ENCODE peak calls at places on chromosome 5, in nine cellular contexts. N is left ventricle myocardium inferior, G is HCT116, W is IMR-90, Z is mammary epithelial cell, I is colonic mucosa, C is testis, T is fibroblast of lung, R is heart left ventricle. Q is an unnamed sample. For H3K9me3 and H3K4me1, the result is how much of the 10 kb centered on the place peaks cover.

GRCh38 chr5:83044941-83045340 is 32.3 kb downstream of the TMEM167A start:
- DNase-seq in R (no peak), T (no peak), I (no peak), N (no peak), C (no peak), G (no peak), W (no peak), Z (no peak), Q (no peak)

GRCh38 chr5:73213566-73213998 is 40.6 kb downstream of the TMEM174 start:
- DNase-seq in C (no peak), T (peak), R (no peak), N (no peak), I (peak), Z (no peak), W (peak), G (no peak), Q (no peak)

GRCh38 chr5:36017004-36017403 is 25.8 kb upstream of the UGT3A1 start:
- DNase-seq in N (no peak), T (no peak), C (no peak), R (no peak), G (no peak), I (no peak), Z (no peak), W (no peak), Q (no peak)

GRCh38 chr5:90408571-90409317 is 812 bp downstream of the CETN3 start:
- DNase-seq in T (no peak), N (no peak), Z (peak), W (no peak), C (no peak), I (peak), G (no peak), R (no peak), Q (peak)

GRCh38 chr5:176560364-176560763 is 11.2 kb downstream of the CDHR2 start:
- DNase-seq in C (no peak), W (no peak), Z (no peak), G (no peak), R (no peak), T (no peak), I (no peak), N (no peak), Q (no peak)

GRCh38 chr5:39138892-39139291 is 64.7 kb upstream of the RICTOR start:
- DNase-seq in C (no peak), W (peak), I (no peak), G (no peak), Z (peak), T (peak), R (no peak), N (no peak), Q (no peak)

GRCh38 chr5:67578011-67578410 is 381.4 kb upstream of the CD180 start:
- DNase-seq in I (no peak), W (no peak), C (no peak), T (peak), G (no peak), Z (no peak), N (no peak), R (no peak), Q (no peak)

GRCh38 chr5:16755641-16756040 is 138.8 kb upstream of the RETREG1 start:
- DNase-seq in Z (no peak), I (no peak), N (no peak), R (no peak), T (no peak), W (no peak), C (no peak), G (no peak), Q (no peak)

GRCh38 chr5:143241892-143242291 is 161.6 kb downstream of the NR3C1 start:
- DNase-seq in R (no peak), Z (peak), I (no peak), W (peak), T (peak), N (no peak), G (no peak), C (no peak), Q (no peak)

GRCh38 chr5:111563041-111563822 is 50.9 kb upstream of the STARD4 start:
- DNase-seq in N (no peak), I (no peak), Z (no peak), R (no peak), G (no peak), C (no peak), T (peak), W (peak), Q (no peak)

GRCh38 chr5:82785941-82786340 is 291.3 kb downstream of the TMEM167A start:
- DNase-seq in T (no peak), Z (no peak), C (no peak), I (no peak), R (no peak), N (no peak), W (no peak), G (no peak), Q (no peak)

GRCh38 chr5:38182991-38183390 is 75.4 kb upstream of the EGFLAM start:
- DNase-seq in I (no peak), N (no peak), W (no peak), C (no peak), G (no peak), T (no peak), Z (no peak), R (no peak), Q (no peak)

GRCh38 chr5:162209005-162209605 is 141.5 kb downstream of the GABRG2 start:
- DNase-seq in Z (peak), N (no peak), W (no peak), T (no peak), G (peak), C (peak), R (peak), I (peak), Q (no peak)

GRCh38 chr5:34736445-34737119 is 80.5 kb downstream of the RAI14 start:
- DNase-seq in N (no peak), Z (peak), T (no peak), I (no peak), C (no peak), W (peak), R (no peak), G (peak), Q (no peak)

GRCh38 chr5:180098991-180099732 is 27.6 kb upstream of the RNF130 start:
- DNase-seq in W (no peak), R (no peak), I (no peak), T (no peak), N (no peak), G (no peak), C (no peak), Z (no peak), Q (no peak)

GRCh38 chr5:38718874-38719391 is 126.9 kb upstream of the OSMR start:
- DNase-seq in G (no peak), R (no peak), T (peak), W (peak), C (peak), Z (no peak), I (no peak), N (no peak), Q (no peak)

GRCh38 chr5:139863855-139864558 is 68.4 kb downstream of the PSD2 start:
- DNase-seq in N (peak), Z (peak), R (peak), T (peak), W (peak), I (peak), G (no peak), C (peak), Q (peak)

GRCh38 chr5:99586878-99587277 is 658.1 kb upstream of the CHD1 start:
- DNase-seq in R (no peak), W (no peak), T (no peak), G (no peak), C (no peak), N (no peak), I (no peak), Z (no peak), Q (no peak)

GRCh38 chr5:125409496-125410351 is 663.3 kb upstream of the ZNF608 start:
- DNase-seq in I (peak), T (peak), N (no peak), C (no peak), Z (no peak), R (no peak), W (peak), G (no peak), Q (no peak)

GRCh38 chr5:3027185-3027865 is 275.8 kb upstream of the IRX2 start:
- DNase-seq in T (no peak), G (no peak), W (no peak), R (no peak), I (no peak), C (no peak), N (no peak), Z (no peak), Q (no peak)
- H3K9me3 ChIP-seq in T (under half), G (under half), W (under half), R (under half), I (under half), C (under half), N (under half), Z (under half), Q (under half)

GRCh38 chr5:55180016-55180415 is 7.0 kb upstream of the CDC20B start:
- DNase-seq in N (no peak), C (no peak), Z (peak), T (no peak), I (no peak), W (no peak), R (no peak), G (no peak), Q (no peak)

GRCh38 chr5:55176176-55176818 is 3.3 kb upstream of the CDC20B start:
- DNase-seq in G (no peak), I (peak), T (peak), C (peak), W (no peak), R (peak), Z (peak), N (peak), Q (no peak)

GRCh38 chr5:55173696-55174101 is 722 bp upstream of the CDC20B start:
- DNase-seq in N (no peak), Z (no peak), W (no peak), T (no peak), C (no peak), G (no peak), I (no peak), R (no peak), Q (no peak)

GRCh38 chr5:55175781-55176175 is 2.8 kb upstream of the CDC20B start:
- DNase-seq in N (no peak), T (no peak), W (no peak), I (no peak), C (no peak), R (no peak), G (no peak), Z (no peak), Q (no peak)

GRCh38 chr5:55177078-55177477 is 4.1 kb upstream of the CDC20B start:
- DNase-seq in G (no peak), C (no peak), Z (no peak), W (no peak), I (no peak), T (no peak), R (no peak), N (no peak), Q (no peak)
- H3K4me1 ChIP-seq in G (under half), C (under half), Z (under half), W (under half), I (under half), T (under half), R (under half), N (under half), Q (under half)

DNA sequence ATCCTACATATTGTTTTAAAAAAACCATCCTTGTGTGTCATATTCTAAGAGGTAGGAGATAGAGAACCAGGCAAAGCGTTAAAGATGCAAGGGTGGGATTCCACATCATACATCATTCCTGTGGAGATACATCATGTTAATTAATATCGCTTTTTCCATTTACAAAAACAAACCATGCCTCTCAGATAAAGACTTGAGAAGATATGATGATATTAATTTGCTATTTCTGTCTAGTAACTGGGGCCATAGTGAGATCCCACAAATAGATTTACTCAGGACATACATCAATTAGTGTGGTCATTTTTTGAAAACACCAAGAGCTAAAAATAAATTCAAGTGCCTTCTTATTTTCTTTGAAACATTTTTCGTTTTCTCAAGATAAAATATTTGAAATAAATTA is 165.4 kb upstream of the TARS1 start:
- DNase-seq in Z (no peak), I (no peak), R (no peak), T (no peak), G (no peak), W (no peak), N (no peak), C (no peak), Q (no peak)
- H3K4me3 ChIP-seq in Z (no peak), I (no peak), R (no peak), T (no peak), G (no peak), W (no peak), N (no peak), C (no peak), Q (no peak)

GRCh38 chr5:131613423-131613822 is 21.6 kb downstream of the RAPGEF6 start:
- DNase-seq in I (no peak), R (no peak), G (no peak), N (no peak), W (no peak), T (no peak), Z (no peak), C (no peak), Q (no peak)
- H3K9me3 ChIP-seq in I (under half), R (under half), G (under half), N (under half), W (under half), T (under half), Z (under half), C (under half), Q (under half)

GRCh38 chr5:32126691-32127090 is 47.4 kb downstream of the GOLPH3 start:
- DNase-seq in N (no peak), G (no peak), W (peak), R (no peak), Z (no peak), T (peak), C (no peak), I (no peak), Q (no peak)

GRCh38 chr5:32130865-32131264 is 43.3 kb downstream of the GOLPH3 start:
- DNase-seq in Z (no peak), R (no peak), G (no peak), C (no peak), W (no peak), T (no peak), I (no peak), N (no peak), Q (no peak)

GRCh38 chr5:32129074-32129598 is 45.0 kb downstream of the GOLPH3 start:
- DNase-seq in C (no peak), T (no peak), W (no peak), N (no peak), R (no peak), G (no peak), Z (no peak), I (no peak), Q (peak)

GRCh38 chr5:32123889-32124676 is 50.0 kb downstream of the GOLPH3 start:
- DNase-seq in T (no peak), N (no peak), C (no peak), I (no peak), G (no peak), R (no peak), W (no peak), Z (no peak), Q (no peak)

DNA sequence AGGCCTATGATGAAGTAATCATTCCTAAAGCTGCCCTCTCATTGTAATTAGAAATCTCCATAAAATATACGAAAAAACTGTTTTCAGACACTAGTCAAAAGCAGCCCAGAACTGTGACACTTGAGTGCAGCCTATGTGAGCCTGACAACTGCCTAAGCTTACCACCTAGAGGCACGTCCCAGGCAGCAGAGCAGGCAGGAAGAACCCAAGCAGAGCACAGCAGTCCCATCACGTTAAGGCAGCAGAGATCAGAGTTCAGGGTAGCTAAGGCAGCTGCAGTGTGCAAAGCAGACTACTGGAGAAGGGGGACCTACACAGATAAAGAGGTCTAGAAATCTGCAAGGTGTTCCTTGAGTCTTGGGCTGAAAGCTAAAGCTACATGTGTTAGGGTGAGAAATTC is 46.4 kb downstream of the GOLPH3 start:
- DNase-seq in Z (no peak), R (no peak), W (no peak), N (no peak), I (no peak), C (no peak), T (no peak), G (no peak), Q (no peak)
- H3K4me1 ChIP-seq in Z (under half), R (under half), W (under half), N (half or more), I (under half), C (under half), T (under half), G (under half), Q (under half)

GRCh38 chr5:157269165-157269671 is 3.3 kb downstream of the CYFIP2 start:
- DNase-seq in W (no peak), R (no peak), Z (no peak), G (no peak), N (no peak), T (no peak), C (no peak), I (no peak), Q (no peak)
- H3K4me3 ChIP-seq in W (no peak), R (no peak), Z (no peak), G (no peak), N (no peak), T (no peak), C (no peak), I (no peak), Q (peak)

GRCh38 chr5:174273325-174273724 is 227.8 kb downstream of the NSG2 start:
- DNase-seq in T (no peak), N (no peak), I (no peak), C (no peak), Z (no peak), R (no peak), W (no peak), G (no peak), Q (no peak)
- H3K9me3 ChIP-seq in T (under half), N (under half), I (under half), C (under half), Z (under half), R (under half), W (under half), G (under half), Q (under half)

DNA sequence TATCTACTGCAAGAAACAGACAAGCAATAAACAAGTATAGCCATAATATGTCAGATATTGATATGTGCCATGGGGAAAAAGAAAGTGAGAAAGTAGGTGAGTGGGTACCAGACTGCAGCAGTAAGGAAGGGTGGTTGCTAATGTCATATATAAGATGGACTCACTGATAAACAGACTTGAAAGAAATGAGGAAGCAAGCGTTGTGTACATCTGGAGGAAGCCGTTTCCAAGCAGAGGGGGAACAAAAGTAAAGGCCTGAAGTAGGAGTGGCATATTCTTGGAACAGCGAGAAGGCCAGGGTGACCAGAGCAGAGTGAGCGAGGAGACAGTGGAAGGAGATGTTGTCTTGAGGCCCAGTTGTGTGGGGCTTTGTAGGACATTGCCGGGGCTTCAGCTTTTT is 142.2 kb upstream of the MAP3K1 start:
- DNase-seq in W (no peak), T (no peak), R (no peak), C (no peak), G (no peak), Z (no peak), I (no peak), N (no peak), Q (no peak)
- H3K4me1 ChIP-seq in W (under half), T (under half), R (half or more), C (under half), G (under half), Z (half or more), I (under half), N (under half), Q (under half)